ENCODE peak calls at places on chromosome 19, in four cellular contexts. J, R, O and D are unnamed samples.

GRCh38 chr19:34232566-34233481 is 21.5 kb upstream of the GARRE1 start:
- DNase-seq in J (peak), R (peak), O (no peak), D (peak)

GRCh38 chr19:45057444-45057843 is 18.6 kb downstream of the CLASRP start:
- DNase-seq in J (no peak), R (no peak), O (no peak), D (no peak)

GRCh38 chr19:53519431-53519830 is 18.5 kb upstream of the ZNF331 start:
- DNase-seq in J (no peak), R (no peak), O (no peak), D (no peak)

GRCh38 chr19:14033946-14034345 is 2.4 kb downstream of the IL27RA start:
- DNase-seq in J (no peak), R (no peak), O (no peak), D (no peak)

GRCh38 chr19:43779820-43780219 is 953 bp downstream of the KCNN4 start:
- DNase-seq in J (no peak), R (peak), O (no peak), D (no peak)

GRCh38 chr19:13881692-13882418 is 4.9 kb downstream of the NANOS3 start:
- DNase-seq in J (no peak), R (peak), O (no peak), D (peak)

GRCh38 chr19:43690890-43691289 is 20.9 kb upstream of the PLAUR start:
- DNase-seq in J (no peak), R (peak), O (no peak), D (no peak)

GRCh38 chr19:28482221-28482620 is 730.7 kb downstream of the UQCRFS1 start:
- DNase-seq in J (no peak), R (no peak), O (no peak), D (no peak)

GRCh38 chr19:41225238-41226052 is 6.4 kb downstream of the AXL start:
- DNase-seq in J (peak), R (peak), O (no peak), D (no peak)

GRCh38 chr19:41706741-41707501 is 1.5 kb upstream of the CEACAM5 start:
- DNase-seq in J (peak), R (peak), O (peak), D (peak)

GRCh38 chr19:3132971-3133792 is 2.7 kb upstream of the GNA15 start:
- DNase-seq in J (no peak), R (peak), O (peak), D (no peak)

GRCh38 chr19:40609561-40610395 is 8.6 kb downstream of the LTBP4 start:
- DNase-seq in J (peak), R (peak), O (peak), D (peak)

GRCh38 chr19:14088634-14089411 is 1.7 kb downstream of the SAMD1 start:
- DNase-seq in J (no peak), R (no peak), O (no peak), D (no peak)

GRCh38 chr19:5695649-5696195 is 5.6 kb downstream of the RPL36 start:
- DNase-seq in J (no peak), R (no peak), O (no peak), D (no peak)

GRCh38 chr19:40560092-40560507 is 16.6 kb upstream of the SHKBP1 start:
- DNase-seq in J (no peak), R (no peak), O (no peak), D (no peak)

GRCh38 chr19:58182577-58182988 is 278 bp upstream of the ZNF274 start:
- DNase-seq in J (no peak), R (peak), O (peak), D (no peak)

GRCh38 chr19:55270172-55270942 is 9.6 kb downstream of the HSPBP1 start:
- DNase-seq in J (no peak), R (no peak), O (no peak), D (no peak)

GRCh38 chr19:13095393-13095784 is 7.3 kb downstream of the LYL1 start:
- DNase-seq in J (no peak), R (no peak), O (no peak), D (no peak)